ENCODE peak calls at places on chromosomes 2 and 18, in four cellular contexts. B is astrocyte, M is trophoblast cell, Z is fibroblast of lung. J is an unnamed sample.
A peak's percentile ranks its signal among the peaks of the same experiment; 100 is the strongest.

GRCh38 chr2:235171511-235172130 is 219.8 kb downstream of the SH3BP4 start:
- DNase-seq in B (peak; percentile 72), M (peak; percentile 3), Z (peak; percentile 76), J (no peak)

GRCh38 chr2:16408331-16409005 is 257.2 kb downstream of the CYRIA start:
- DNase-seq in B (no peak), M (peak; percentile 85), Z (no peak), J (no peak)

GRCh38 chr18:58525928-58526424 is 102.9 kb downstream of the ALPK2 start:
- DNase-seq in B (no peak), M (no peak), Z (no peak), J (peak; percentile 42)

GRCh38 chr2:44245068-44245861 is 30.0 kb upstream of the SLC3A1 start:
- DNase-seq in B (no peak), M (peak; percentile 25), Z (no peak), J (no peak)

GRCh38 chr2:159201321-159202063 is 85.0 kb downstream of the WDSUB1 start:
- DNase-seq in B (no peak), M (no peak), Z (peak; percentile 21), J (peak; percentile 71)

GRCh38 chr2:122748552-122749011 is 993.1 kb downstream of the TSN start:
- DNase-seq in B (peak; percentile 47), M (no peak), Z (peak; percentile 62), J (no peak)

GRCh38 chr2:16722677-16723076 is 57.0 kb upstream of the CYRIA start:
- DNase-seq in B (no peak), M (peak; percentile 30), Z (no peak), J (no peak)

GRCh38 chr2:132871829-132872228 is 201.8 kb upstream of the LYPD1 start:
- DNase-seq in B (no peak), M (no peak), Z (no peak), J (no peak)

GRCh38 chr2:133240505-133241230 is 327.6 kb downstream of the NCKAP5 start:
- DNase-seq in B (peak; percentile 9), M (no peak), Z (peak; percentile 26), J (no peak)

GRCh38 chr2:203579131-203579643 is 44.1 kb upstream of the RAPH1 start:
- DNase-seq in B (peak; percentile 67), M (peak; percentile 96), Z (peak; percentile 80), J (peak; percentile 93)

GRCh38 chr2:192267484-192267883 is 72.8 kb upstream of the TMEFF2 start:
- DNase-seq in B (peak; percentile 83), M (no peak), Z (peak; percentile 86), J (no peak)

GRCh38 chr2:227766361-227766883 is 20.7 kb downstream of the SCYGR8 start:
- DNase-seq in B (peak; percentile 50), M (peak; percentile 87), Z (peak; percentile 65), J (peak; percentile 56)

DNA sequence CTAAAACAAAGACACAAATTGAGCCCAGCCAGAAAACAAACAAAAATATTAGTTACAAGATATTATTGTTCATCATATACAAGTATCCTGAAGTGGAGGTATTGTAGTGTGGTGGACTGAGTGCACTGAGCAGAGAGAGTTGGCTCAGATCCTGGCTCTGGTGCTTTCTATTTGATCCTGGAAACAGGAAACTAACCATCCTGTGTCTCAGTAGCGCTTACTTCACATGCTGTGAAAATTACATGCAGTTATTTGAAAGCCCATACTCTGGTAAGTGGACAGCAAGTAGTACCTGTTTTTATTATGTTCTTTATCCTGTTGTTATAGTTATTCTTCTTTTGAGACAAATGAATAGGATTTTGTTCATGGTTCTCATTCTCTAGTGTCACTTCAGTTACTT is 84.3 kb upstream of the CRIM1 start:
- DNase-seq in B (no peak), M (no peak), Z (no peak), J (no peak)
- H2AFZ ChIP-seq in B (no peak overlapping the region), M (no peak overlapping the region), Z (no peak overlapping the region), J (no peak overlapping the region)

GRCh38 chr2:64325477-64325851 is 128.5 kb upstream of the LGALSL start:
- DNase-seq in B (no peak), M (peak; percentile 28), Z (peak; percentile 13), J (no peak)
- H3K9ac ChIP-seq in B (no peak overlapping the region), M (no peak overlapping the region), Z (no peak overlapping the region), J (no peak overlapping the region)

GRCh38 chr18:53416985-53417384 is 807.5 kb downstream of the MBD2 start:
- DNase-seq in B (no peak), M (no peak), Z (peak; percentile 1), J (no peak)

GRCh38 chr18:53426656-53427055 is 797.8 kb downstream of the MBD2 start:
- DNase-seq in B (no peak), M (peak; percentile 33), Z (no peak), J (no peak)

GRCh38 chr18:53421869-53422268 is 802.6 kb downstream of the MBD2 start:
- DNase-seq in B (no peak), M (no peak), Z (no peak), J (no peak)

DNA sequence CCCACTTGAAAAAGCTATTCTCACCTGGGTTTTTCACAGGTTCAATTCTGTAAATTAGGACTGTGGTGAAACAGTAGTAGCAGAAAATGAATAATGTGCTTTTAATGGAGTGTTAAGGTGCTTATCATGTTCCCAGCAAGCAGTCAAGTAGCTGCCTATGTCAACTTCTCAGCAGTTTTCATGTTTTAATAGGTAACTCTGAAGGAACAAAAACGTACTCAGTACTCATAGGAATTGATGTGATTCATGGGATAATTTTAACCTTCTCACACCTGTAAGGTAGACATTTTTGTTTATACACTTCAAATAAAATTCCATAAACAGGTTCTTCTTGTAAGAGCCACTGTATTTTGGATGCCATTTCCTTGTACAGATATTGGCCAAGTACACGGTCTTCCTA is 801.6 kb downstream of the MBD2 start:
- DNase-seq in B (no peak), M (no peak), Z (no peak), J (no peak)
- H3K4me3 ChIP-seq in B (no peak overlapping the region), M (no peak overlapping the region), Z (no peak overlapping the region), J (no peak overlapping the region)

GRCh38 chr2:217362710-217363109 is 502.8 kb upstream of the TNP1 start:
- DNase-seq in B (no peak), M (peak; percentile 85), Z (no peak), J (no peak)

GRCh38 chr2:217360111-217360510 is 500.2 kb upstream of the TNP1 start:
- DNase-seq in B (no peak), M (no peak), Z (no peak), J (no peak)

GRCh38 chr2:217362290-217362689 is 502.4 kb upstream of the TNP1 start:
- DNase-seq in B (no peak), M (no peak), Z (no peak), J (no peak)

GRCh38 chr2:217360781-217361485 is 501.1 kb upstream of the TNP1 start:
- DNase-seq in B (peak; percentile 89), M (peak; percentile 14), Z (peak; percentile 93), J (no peak)

GRCh38 chr2:217361491-217361890 is 501.6 kb upstream of the TNP1 start:
- DNase-seq in B (no peak), M (no peak), Z (no peak), J (no peak)
- H2AFZ ChIP-seq in B (no peak overlapping the region), M (no peak overlapping the region), Z (no peak overlapping the region), J (no peak overlapping the region)

DNA sequence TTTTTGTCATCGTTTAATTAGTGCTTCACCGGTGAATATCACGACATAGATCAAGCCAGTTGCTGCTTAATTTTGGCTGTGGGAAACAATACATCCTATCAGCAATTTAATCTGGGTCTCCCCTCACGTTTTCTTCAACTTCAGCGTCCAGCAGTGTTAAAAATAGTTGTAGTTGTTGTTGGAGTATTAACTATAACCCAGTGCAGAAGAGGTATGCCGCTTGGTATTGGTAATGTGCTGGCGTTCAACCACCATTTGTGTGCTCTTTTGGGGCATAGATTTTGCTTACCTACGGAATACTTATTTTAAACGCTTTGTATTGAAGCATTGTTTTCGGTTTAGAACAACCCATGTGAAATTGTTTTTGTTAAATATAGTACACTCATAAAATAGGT is 776 bp downstream of the ACVR2A start:
- DNase-seq in B (peak; percentile 37), M (peak; percentile 26), Z (peak; percentile 40), J (no peak)
- H3K9ac ChIP-seq in B (peak overlapping the region; percentile 94), M (peak overlapping the region; percentile 89), Z (peak overlapping the region; percentile 55), J (peak overlapping the region; percentile 26)

GRCh38 chr2:86235196-86235980 is 36.1 kb downstream of the MRPL35 start:
- DNase-seq in B (no peak), M (peak; percentile 81), Z (no peak), J (no peak)
- H3K4me3 ChIP-seq in B (no peak overlapping the region), M (no peak overlapping the region), Z (no peak overlapping the region), J (no peak overlapping the region)

GRCh38 chr2:47569658-47570398 is 166.9 kb downstream of the MSH2 start:
- DNase-seq in B (peak; percentile 12), M (peak; percentile 68), Z (peak; percentile 27), J (peak; percentile 15)
- H2AFZ ChIP-seq in B (peak overlapping the region; percentile 52), M (peak overlapping the region; percentile 19), Z (no peak overlapping the region), J (no peak overlapping the region)

GRCh38 chr2:219464286-219465032 is 29.8 kb downstream of the SPEG start:
- DNase-seq in B (no peak), M (peak; percentile 18), Z (no peak), J (no peak)

GRCh38 chr2:219468410-219469185 is 30.1 kb upstream of the GMPPA start:
- DNase-seq in B (no peak), M (no peak), Z (no peak), J (no peak)

GRCh38 chr2:219466816-219467735 is 31.6 kb upstream of the GMPPA start:
- DNase-seq in B (no peak), M (no peak), Z (no peak), J (no peak)

GRCh38 chr2:219467736-219468075 is 31.0 kb upstream of the GMPPA start:
- DNase-seq in B (no peak), M (no peak), Z (no peak), J (no peak)

GRCh38 chr2:219465659-219466561 is 31.3 kb downstream of the SPEG start:
- DNase-seq in B (no peak), M (no peak), Z (no peak), J (no peak)
- H3K9ac ChIP-seq in B (no peak overlapping the region), M (no peak overlapping the region), Z (no peak overlapping the region), J (no peak overlapping the region)

GRCh38 chr2:25249785-25250184 is 81.4 kb upstream of the POMC start:
- DNase-seq in B (peak; percentile 4), M (no peak), Z (peak; percentile 12), J (no peak)

GRCh38 chr2:25251032-25251460 is 82.7 kb upstream of the POMC start:
- DNase-seq in B (peak; percentile 16), M (no peak), Z (peak; percentile 36), J (no peak)

GRCh38 chr2:25252291-25253152 is 84.1 kb upstream of the POMC start:
- DNase-seq in B (peak; percentile 44), M (peak; percentile 66), Z (peak; percentile 68), J (peak; percentile 8)

GRCh38 chr2:25251461-25252273 is 83.3 kb upstream of the POMC start:
- DNase-seq in B (peak; percentile 15), M (peak; percentile 64), Z (peak; percentile 44), J (peak; percentile 7)

DNA sequence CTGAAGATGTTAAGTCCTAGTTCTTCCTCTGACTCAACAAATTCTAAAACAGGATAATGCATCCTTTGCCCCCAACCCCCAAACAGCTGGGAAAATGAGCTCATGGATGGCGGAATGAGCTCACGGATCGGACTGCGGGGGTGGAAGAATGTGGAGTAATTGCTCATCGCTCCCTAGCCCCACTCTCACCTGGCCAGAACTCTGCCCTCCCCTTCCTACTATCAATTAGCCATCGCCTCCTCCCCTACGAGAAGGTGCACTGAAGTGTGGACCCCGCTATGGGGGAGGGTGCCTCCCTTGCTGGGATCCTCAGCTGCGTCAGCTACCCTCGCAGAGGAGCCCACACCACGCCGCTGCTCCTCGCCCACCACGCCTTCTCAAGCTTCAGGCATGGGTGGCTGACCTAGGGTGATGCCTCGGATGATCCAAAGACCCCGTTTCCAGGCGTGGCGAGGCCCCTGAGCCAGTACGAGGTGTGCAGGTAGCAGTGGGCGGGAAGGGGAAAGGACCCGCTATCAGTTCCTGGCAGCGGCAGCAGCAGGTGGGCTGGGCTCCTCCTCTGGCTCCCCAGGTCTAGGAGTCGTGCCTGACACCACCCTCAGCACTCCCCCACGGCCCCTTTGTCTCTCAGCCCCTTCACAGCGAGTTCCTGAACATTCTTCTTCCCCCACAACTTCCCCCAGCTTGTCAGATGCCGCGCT is 82.1 kb upstream of the POMC start:
- DNase-seq in B (peak; percentile 86), M (peak; percentile 22), Z (peak; percentile 91), J (no peak)
- H3K4me3 ChIP-seq in B (peak overlapping the region; percentile 16), M (peak overlapping the region; percentile 39), Z (no peak overlapping the region), J (no peak overlapping the region)

GRCh38 chr2:216081487-216082387 is at the start of the genes PECR and TMEM169:
- DNase-seq in B (peak; percentile 32), M (peak; percentile 59), Z (peak; percentile 64), J (peak; percentile 85)
- H2AFZ ChIP-seq in B (peak within 1 kb of the TSS; percentile 99), M (peak within 1 kb of the TSS; percentile 34), Z (peak within 1 kb of the TSS; percentile 97), J (peak within 1 kb of the TSS; percentile 96)